ENCODE peak calls at places on chromosome 1, in ten cellular contexts. N, R, Z, A, Y, U, M, J, S and Q are unnamed samples.

GRCh38 chr1:207754942-207755689 is 3.3 kb downstream of the CD46 start:
- DNase-seq in N (no peak), R (peak; percentile 31), A (no peak), M (no peak), Z (no peak), S (no peak), U (no peak), J (peak; percentile 37), Y (no peak), Q (no peak)

GRCh38 chr1:218481116-218481775 is 136.1 kb downstream of the TGFB2 start:
- DNase-seq in M (no peak), S (no peak), J (no peak), Y (peak; percentile 73), R (no peak), A (no peak), N (no peak), Z (no peak), U (no peak), Q (no peak)

GRCh38 chr1:14413809-14414208 is 184.7 kb upstream of the KAZN start:
- DNase-seq in N (no peak), Z (no peak), U (no peak), J (no peak), Y (no peak), M (no peak), S (no peak), A (no peak), R (peak; percentile 50), Q (peak; percentile 62)

GRCh38 chr1:51799372-51799771 is 79.2 kb downstream of the NRDC start:
- DNase-seq in N (no peak), R (no peak), M (no peak), J (no peak), S (no peak), A (no peak), Z (no peak), U (no peak), Y (no peak), Q (no peak)

GRCh38 chr1:172472495-172472894 is 28.6 kb upstream of the PIGC start:
- DNase-seq in M (no peak), N (no peak), Y (no peak), J (peak; percentile 67), R (no peak), A (no peak), U (no peak), S (no peak), Z (no peak), Q (no peak)

GRCh38 chr1:116732726-116733125 is 21.5 kb upstream of the CD2 start:
- DNase-seq in Z (no peak), J (no peak), S (no peak), R (no peak), Y (no peak), A (no peak), M (no peak), N (no peak), U (no peak), Q (no peak)

GRCh38 chr1:117562581-117563491 is 43.0 kb upstream of the TENT5C start:
- DNase-seq in Y (no peak), N (no peak), S (no peak), M (peak; percentile 24), Z (no peak), J (no peak), A (peak; percentile 71), R (no peak), U (peak; percentile 44), Q (no peak)

GRCh38 chr1:72282690-72283203 is 408 bp upstream of the NEGR1 start:
- DNase-seq in Z (peak; percentile 83), J (peak; percentile 89), N (peak; percentile 73), Y (peak; percentile 79), M (peak; percentile 76), U (no peak), A (peak; percentile 92), S (peak; percentile 95), R (peak; percentile 86), Q (peak; percentile 97)

GRCh38 chr1:108829498-108829916 is 27.4 kb downstream of the AKNAD1 start:
- DNase-seq in U (no peak), Z (no peak), Y (no peak), M (no peak), N (no peak), R (peak; percentile 89), J (no peak), S (no peak), A (no peak), Q (peak; percentile 84)

GRCh38 chr1:175600721-175601440 is 142.5 kb downstream of the TNR start:
- DNase-seq in M (no peak), Z (no peak), J (peak; percentile 78), R (no peak), U (no peak), N (no peak), S (no peak), Y (no peak), A (no peak), Q (no peak)

GRCh38 chr1:54859687-54860391 is 27.2 kb downstream of the DHCR24 start:
- DNase-seq in J (peak; percentile 85), R (no peak), Z (no peak), Y (no peak), S (no peak), N (no peak), M (no peak), A (no peak), U (no peak), Q (peak; percentile 24)

GRCh38 chr1:47532831-47533175 is 95.0 kb downstream of the FOXD2 start:
- DNase-seq in N (no peak), Y (no peak), M (no peak), Z (no peak), U (no peak), S (no peak), A (no peak), R (no peak), J (no peak), Q (no peak)

GRCh38 chr1:47534040-47534328 is 96.1 kb downstream of the FOXD2 start:
- DNase-seq in A (no peak), Z (no peak), N (no peak), Y (no peak), R (no peak), M (no peak), J (no peak), U (no peak), S (no peak), Q (no peak)

GRCh38 chr1:47534417-47534816 is 96.6 kb downstream of the FOXD2 start:
- DNase-seq in S (no peak), N (no peak), R (no peak), U (no peak), M (no peak), Y (no peak), J (no peak), A (no peak), Z (no peak), Q (peak; percentile 6)

GRCh38 chr1:47536646-47537118 is 98.8 kb downstream of the FOXD2 start:
- DNase-seq in J (no peak), N (no peak), R (no peak), A (no peak), Z (no peak), S (no peak), M (no peak), U (no peak), Y (no peak), Q (no peak)

DNA sequence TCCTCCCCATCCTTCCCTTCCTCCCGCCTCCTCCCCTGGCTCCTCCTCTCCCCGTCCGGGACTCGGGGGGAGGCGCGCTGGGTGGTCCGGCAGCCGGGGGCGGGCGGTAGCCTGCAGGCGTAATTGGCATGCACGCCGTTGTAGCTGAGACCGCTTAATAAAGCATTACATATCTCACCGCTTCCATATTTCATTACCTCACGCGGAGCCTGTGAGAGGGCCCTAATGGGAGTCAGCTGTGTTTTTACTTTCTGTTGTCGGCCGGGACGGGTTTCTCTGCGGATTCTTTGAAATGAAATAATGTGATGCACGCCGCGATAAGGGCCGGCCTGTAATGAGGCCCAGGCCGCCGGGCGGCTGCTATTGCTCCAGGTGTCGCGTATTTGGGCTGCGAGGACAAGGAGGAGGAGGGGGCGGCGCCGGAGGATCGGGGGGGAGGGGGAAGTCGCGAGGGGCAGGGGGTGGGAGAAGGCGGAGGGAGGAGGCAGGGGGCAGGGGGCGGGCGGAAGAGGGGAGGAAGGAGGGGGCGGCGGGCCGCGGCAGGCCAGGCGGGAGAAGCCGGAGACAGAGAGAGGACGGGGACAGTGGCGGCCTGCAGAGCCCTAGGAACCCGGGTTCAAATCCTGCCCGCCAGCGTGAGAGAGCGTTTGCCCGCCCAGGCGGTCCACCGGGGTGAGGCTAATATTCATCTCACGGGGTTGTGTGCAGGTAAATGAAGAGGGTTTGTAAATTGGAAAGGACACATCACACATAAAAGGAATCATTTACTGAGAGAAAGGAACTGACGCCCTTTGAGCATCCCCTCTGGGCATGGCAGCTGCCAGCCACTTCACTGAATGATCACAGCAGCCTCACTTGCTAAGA is 95.6 kb downstream of the FOXD2 start:
- DNase-seq in M (peak; percentile 84), Y (no peak), J (peak; percentile 26), S (peak; percentile 89), A (peak; percentile 67), Z (peak; percentile 56), R (peak; percentile 53), U (no peak), N (no peak), Q (peak; percentile 48)
- H3K4me3 ChIP-seq in M (peak overlapping the region; percentile 58), Y (no peak overlapping the region), J (no peak overlapping the region), S (peak overlapping the region; percentile 8), A (peak overlapping the region; percentile 48), Z (peak overlapping the region; percentile 26), R (peak overlapping the region; percentile 34), U (peak overlapping the region; percentile 39), N (peak overlapping the region; percentile 76), Q (peak overlapping the region; percentile 54)

DNA sequence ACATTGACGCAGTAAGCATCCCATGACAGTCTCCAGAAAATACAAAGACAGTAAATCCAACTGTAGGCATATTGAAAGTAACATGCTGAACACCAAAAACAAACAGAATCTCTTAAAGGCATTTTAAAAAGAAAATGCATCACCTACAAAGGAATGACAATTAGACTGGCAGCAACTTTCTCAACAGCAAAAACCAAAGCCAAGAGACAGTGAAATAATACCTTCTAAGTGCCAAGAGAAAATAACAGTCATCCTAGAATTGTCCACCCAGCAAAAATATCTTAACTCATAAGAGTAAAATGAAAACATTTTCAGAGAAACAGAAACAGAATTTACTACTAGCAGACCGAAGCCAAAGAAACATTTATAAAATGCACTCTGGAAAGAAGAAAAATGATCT is 20.0 kb downstream of the CCDC185 start:
- DNase-seq in S (no peak), N (no peak), Y (no peak), A (no peak), R (no peak), J (no peak), U (no peak), Z (no peak), M (no peak), Q (no peak)
- TF ChIP-seq CTCF in S (no peak), N (no peak), Y (no peak), A (no peak), R (no peak), J (no peak), U (no peak), Z (no peak), M (no peak), Q (no peak)

GRCh38 chr1:158019177-158019868 is 25.9 kb downstream of the KIRREL1 start:
- DNase-seq in N (no peak), A (no peak), J (no peak), M (no peak), U (no peak), S (no peak), Z (peak; percentile 84), Y (peak; percentile 87), R (peak; percentile 88), Q (peak; percentile 95)
- H3K4me3 ChIP-seq in N (peak overlapping the region; percentile 55), A (no peak overlapping the region), J (no peak overlapping the region), M (no peak overlapping the region), U (no peak overlapping the region), S (no peak overlapping the region), Z (no peak overlapping the region), Y (no peak overlapping the region), R (peak overlapping the region; percentile 14), Q (peak overlapping the region; percentile 24)

DNA sequence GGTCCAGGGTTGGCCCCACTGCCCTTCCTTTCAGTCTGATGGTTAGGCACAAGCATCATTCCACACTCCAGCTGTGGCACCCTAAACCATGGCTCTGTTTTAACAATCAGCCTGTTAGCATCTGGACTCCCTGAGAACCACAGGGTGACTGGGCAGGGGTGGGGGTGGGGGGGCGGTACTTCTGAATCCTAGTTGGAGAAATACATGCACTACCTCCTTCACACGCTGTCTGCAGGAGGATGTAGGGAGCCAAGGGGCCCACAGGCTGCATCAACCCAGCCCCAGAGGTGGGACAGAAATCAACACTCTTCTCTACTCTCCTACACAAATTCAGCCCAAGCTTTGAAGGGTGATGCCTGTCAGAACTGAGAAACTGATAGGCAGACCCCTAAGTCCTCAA is 23.8 kb downstream of the DDX20 start:
- DNase-seq in A (no peak), Z (no peak), S (no peak), M (no peak), Y (no peak), N (no peak), J (no peak), R (no peak), U (peak; percentile 74), Q (no peak)
- TF ChIP-seq CTCF in A (no peak), Z (no peak), S (no peak), M (no peak), Y (no peak), N (no peak), J (no peak), R (no peak), U (no peak), Q (no peak)